ENCODE peak calls at places on chromosomes 2 and 18, in four cellular contexts. P is stimulated activated CD8-positive, alpha-beta memory T cell treated with anti-CD3 and anti-CD28 coated beads, Interleukin-15, amount 100 ng/mL, for 24 hours; G is HTR-8/SVneo; R is epithelial cell of esophagus. C is an unnamed sample.

GRCh38 chr2:225011585-225011984 is 30.7 kb downstream of the DOCK10 start:
- DNase-seq in P (no peak), G (no peak), R (peak), C (no peak)

GRCh38 chr2:185862657-185863398 is 124.2 kb downstream of the FSIP2 start:
- DNase-seq in P (no peak), G (no peak), R (no peak), C (no peak)

GRCh38 chr18:3062798-3063563 is 50.0 kb upstream of the LPIN2 start:
- DNase-seq in P (no peak), G (no peak), R (peak), C (peak)

GRCh38 chr2:18178736-18179349 is 300.4 kb downstream of the KCNS3 start:
- DNase-seq in P (no peak), G (peak), R (peak), C (peak)

GRCh38 chr2:120635146-120635545 is 100.5 kb upstream of the GLI2 start:
- DNase-seq in P (no peak), G (no peak), R (no peak), C (no peak)

GRCh38 chr2:234467289-234467688 is 29.6 kb downstream of the ARL4C start:
- DNase-seq in P (no peak), G (no peak), R (peak), C (no peak)

GRCh38 chr2:173881886-173882285 is 83.3 kb downstream of the SP3 start:
- DNase-seq in P (no peak), G (no peak), R (peak), C (no peak)

GRCh38 chr2:62787381-62787780 is 81.9 kb downstream of the EHBP1 start:
- DNase-seq in P (no peak), G (peak), R (peak), C (peak)

GRCh38 chr2:160388464-160389263 is 104.9 kb downstream of the RBMS1 start:
- DNase-seq in P (no peak), G (no peak), R (no peak), C (no peak)

GRCh38 chr2:33068261-33068660 is 121.5 kb downstream of the LTBP1 start:
- DNase-seq in P (no peak), G (peak), R (peak), C (peak)

GRCh38 chr2:1286929-1287328 is 126.3 kb upstream of the TPO start:
- DNase-seq in P (no peak), G (no peak), R (no peak), C (peak)

GRCh38 chr2:148483675-148484074 is 160.9 kb upstream of the EPC2 start:
- DNase-seq in P (no peak), G (no peak), R (no peak), C (no peak)

GRCh38 chr2:142220901-142221300 is 90.1 kb upstream of the LRP1B start:
- DNase-seq in P (no peak), G (no peak), R (peak), C (no peak)

GRCh38 chr2:200705305-200705985 is 106.3 kb upstream of the BZW1 start:
- DNase-seq in P (no peak), G (no peak), R (peak), C (no peak)

GRCh38 chr18:35641916-35642315 is 60.4 kb downstream of the GALNT1 start:
- DNase-seq in P (no peak), G (no peak), R (no peak), C (no peak)

GRCh38 chr2:2061091-2061696 is 269.9 kb downstream of the MYT1L start:
- DNase-seq in P (no peak), G (no peak), R (no peak), C (no peak)

GRCh38 chr18:475202-475624 is 25.3 kb downstream of the COLEC12 start:
- DNase-seq in P (no peak), G (peak), R (no peak), C (peak)

GRCh38 chr2:198127627-198128026 is 323.2 kb downstream of the PLCL1 start:
- DNase-seq in P (no peak), G (peak), R (peak), C (peak)

GRCh38 chr2:231182500-231182899 is 15.9 kb upstream of the ARMC9 start:
- DNase-seq in P (no peak), G (no peak), R (no peak), C (no peak)

C was measured in RWPE1.